ENCODE peak calls at places on chromosomes 3 and 15, in ten cellular contexts. One of them, this sample, is unnamed.

GRCh38 chr3:5058463-5058862 is 63.6 kb upstream of the ARL8B start:
- DNase-seq in epithelial cell of esophagus: no peak
- DNase-seq in IMR-90: peak
- DNase-seq in AG04450: no peak
- DNase-seq in keratinocyte: no peak
- DNase-seq in CD4-positive, CD25-positive, alpha-beta regulatory T cell: no peak
- DNase-seq in GM23338: no peak
- DNase-seq in cardiac fibroblast: peak
- DNase-seq in left ventricle myocardium inferior: no peak
- DNase-seq in dorsolateral prefrontal cortex: no peak
- DNase-seq in this sample: peak

GRCh38 chr3:65732060-65732933 is 306.4 kb downstream of the MAGI1 start:
- DNase-seq in CD4-positive, CD25-positive, alpha-beta regulatory T cell: peak
- DNase-seq in keratinocyte: peak
- DNase-seq in cardiac fibroblast: peak
- DNase-seq in left ventricle myocardium inferior: no peak
- DNase-seq in dorsolateral prefrontal cortex: no peak
- DNase-seq in AG04450: peak
- DNase-seq in GM23338: peak
- DNase-seq in IMR-90: peak
- DNase-seq in epithelial cell of esophagus: peak
- DNase-seq in this sample: peak

GRCh38 chr15:63708141-63708772 is 111.1 kb downstream of the FBXL22 start:
- DNase-seq in IMR-90: no peak
- DNase-seq in keratinocyte: no peak
- DNase-seq in dorsolateral prefrontal cortex: no peak
- DNase-seq in left ventricle myocardium inferior: no peak
- DNase-seq in CD4-positive, CD25-positive, alpha-beta regulatory T cell: peak
- DNase-seq in AG04450: no peak
- DNase-seq in GM23338: no peak
- DNase-seq in epithelial cell of esophagus: no peak
- DNase-seq in cardiac fibroblast: peak
- DNase-seq in this sample: no peak

GRCh38 chr3:179513867-179514266 is 48.9 kb upstream of the ACTL6A start:
- DNase-seq in IMR-90: peak
- DNase-seq in cardiac fibroblast: no peak
- DNase-seq in keratinocyte: no peak
- DNase-seq in epithelial cell of esophagus: peak
- DNase-seq in CD4-positive, CD25-positive, alpha-beta regulatory T cell: no peak
- DNase-seq in GM23338: no peak
- DNase-seq in left ventricle myocardium inferior: no peak
- DNase-seq in dorsolateral prefrontal cortex: no peak
- DNase-seq in AG04450: no peak
- DNase-seq in this sample: peak

GRCh38 chr3:178072391-178072790 is 463.8 kb upstream of the KCNMB2 start:
- DNase-seq in GM23338: no peak
- DNase-seq in dorsolateral prefrontal cortex: no peak
- DNase-seq in CD4-positive, CD25-positive, alpha-beta regulatory T cell: no peak
- DNase-seq in keratinocyte: no peak
- DNase-seq in AG04450: no peak
- DNase-seq in epithelial cell of esophagus: no peak
- DNase-seq in IMR-90: peak
- DNase-seq in left ventricle myocardium inferior: no peak
- DNase-seq in cardiac fibroblast: peak
- DNase-seq in this sample: no peak

GRCh38 chr3:98110191-98110908 is 20.2 kb upstream of the OR5H1 start:
- DNase-seq in AG04450: no peak
- DNase-seq in keratinocyte: no peak
- DNase-seq in CD4-positive, CD25-positive, alpha-beta regulatory T cell: no peak
- DNase-seq in left ventricle myocardium inferior: no peak
- DNase-seq in IMR-90: no peak
- DNase-seq in cardiac fibroblast: no peak
- DNase-seq in dorsolateral prefrontal cortex: no peak
- DNase-seq in GM23338: peak
- DNase-seq in epithelial cell of esophagus: no peak
- DNase-seq in this sample: no peak

GRCh38 chr3:150603888-150604319 is 783 bp downstream of the SELENOT start:
- DNase-seq in keratinocyte: no peak
- DNase-seq in CD4-positive, CD25-positive, alpha-beta regulatory T cell: no peak
- DNase-seq in cardiac fibroblast: no peak
- DNase-seq in epithelial cell of esophagus: no peak
- DNase-seq in IMR-90: no peak
- DNase-seq in GM23338: peak
- DNase-seq in dorsolateral prefrontal cortex: no peak
- DNase-seq in AG04450: no peak
- DNase-seq in left ventricle myocardium inferior: no peak
- DNase-seq in this sample: no peak

GRCh38 chr15:88905576-88905975 is 7.6 kb downstream of the MFGE8 start:
- DNase-seq in IMR-90: no peak
- DNase-seq in CD4-positive, CD25-positive, alpha-beta regulatory T cell: no peak
- DNase-seq in dorsolateral prefrontal cortex: no peak
- DNase-seq in left ventricle myocardium inferior: no peak
- DNase-seq in AG04450: no peak
- DNase-seq in epithelial cell of esophagus: no peak
- DNase-seq in keratinocyte: no peak
- DNase-seq in GM23338: no peak
- DNase-seq in cardiac fibroblast: no peak
- DNase-seq in this sample: no peak

GRCh38 chr3:20182206-20182605 is 3.8 kb downstream of the SGO1 start:
- DNase-seq in CD4-positive, CD25-positive, alpha-beta regulatory T cell: no peak
- DNase-seq in GM23338: no peak
- DNase-seq in AG04450: no peak
- DNase-seq in cardiac fibroblast: no peak
- DNase-seq in IMR-90: no peak
- DNase-seq in dorsolateral prefrontal cortex: no peak
- DNase-seq in epithelial cell of esophagus: no peak
- DNase-seq in keratinocyte: no peak
- DNase-seq in left ventricle myocardium inferior: no peak
- DNase-seq in this sample: no peak

GRCh38 chr15:80247320-80247719 is 4.7 kb downstream of the CTXND1 start:
- DNase-seq in AG04450: no peak
- DNase-seq in left ventricle myocardium inferior: no peak
- DNase-seq in epithelial cell of esophagus: no peak
- DNase-seq in keratinocyte: no peak
- DNase-seq in GM23338: no peak
- DNase-seq in CD4-positive, CD25-positive, alpha-beta regulatory T cell: no peak
- DNase-seq in IMR-90: no peak
- DNase-seq in dorsolateral prefrontal cortex: no peak
- DNase-seq in cardiac fibroblast: no peak
- DNase-seq in this sample: no peak

GRCh38 chr3:128950223-128950938 is 43.5 kb downstream of the CFAP92 start:
- DNase-seq in IMR-90: peak
- DNase-seq in dorsolateral prefrontal cortex: no peak
- DNase-seq in epithelial cell of esophagus: peak
- DNase-seq in GM23338: peak
- DNase-seq in left ventricle myocardium inferior: no peak
- DNase-seq in AG04450: no peak
- DNase-seq in CD4-positive, CD25-positive, alpha-beta regulatory T cell: peak
- DNase-seq in cardiac fibroblast: peak
- DNase-seq in keratinocyte: no peak
- DNase-seq in this sample: peak

GRCh38 chr3:167110906-167111305 is 269.2 kb downstream of the ZBBX start:
- DNase-seq in AG04450: no peak
- DNase-seq in cardiac fibroblast: no peak
- DNase-seq in GM23338: peak
- DNase-seq in CD4-positive, CD25-positive, alpha-beta regulatory T cell: no peak
- DNase-seq in left ventricle myocardium inferior: peak
- DNase-seq in dorsolateral prefrontal cortex: no peak
- DNase-seq in epithelial cell of esophagus: peak
- DNase-seq in keratinocyte: no peak
- DNase-seq in IMR-90: no peak
- DNase-seq in this sample: peak

GRCh38 chr3:33141006-33141405 is 27.2 kb downstream of the CRTAP start:
- DNase-seq in keratinocyte: no peak
- DNase-seq in left ventricle myocardium inferior: no peak
- DNase-seq in AG04450: no peak
- DNase-seq in IMR-90: no peak
- DNase-seq in CD4-positive, CD25-positive, alpha-beta regulatory T cell: no peak
- DNase-seq in GM23338: no peak
- DNase-seq in epithelial cell of esophagus: peak
- DNase-seq in dorsolateral prefrontal cortex: no peak
- DNase-seq in cardiac fibroblast: no peak
- DNase-seq in this sample: no peak

GRCh38 chr3:13540332-13540995 is 8.5 kb upstream of the FBLN2 start:
- DNase-seq in epithelial cell of esophagus: no peak
- DNase-seq in CD4-positive, CD25-positive, alpha-beta regulatory T cell: no peak
- DNase-seq in keratinocyte: no peak
- DNase-seq in AG04450: no peak
- DNase-seq in dorsolateral prefrontal cortex: no peak
- DNase-seq in left ventricle myocardium inferior: peak
- DNase-seq in GM23338: no peak
- DNase-seq in IMR-90: no peak
- DNase-seq in cardiac fibroblast: no peak
- DNase-seq in this sample: no peak

GRCh38 chr3:15525790-15526189 is 4.3 kb upstream of the COLQ start:
- DNase-seq in IMR-90: no peak
- DNase-seq in dorsolateral prefrontal cortex: no peak
- DNase-seq in GM23338: no peak
- DNase-seq in cardiac fibroblast: no peak
- DNase-seq in epithelial cell of esophagus: no peak
- DNase-seq in AG04450: no peak
- DNase-seq in keratinocyte: no peak
- DNase-seq in left ventricle myocardium inferior: no peak
- DNase-seq in CD4-positive, CD25-positive, alpha-beta regulatory T cell: no peak
- DNase-seq in this sample: no peak

GRCh38 chr3:4709336-4709735 is 216.2 kb downstream of the ITPR1 start:
- DNase-seq in cardiac fibroblast: no peak
- DNase-seq in IMR-90: peak
- DNase-seq in GM23338: no peak
- DNase-seq in left ventricle myocardium inferior: no peak
- DNase-seq in AG04450: no peak
- DNase-seq in dorsolateral prefrontal cortex: no peak
- DNase-seq in epithelial cell of esophagus: peak
- DNase-seq in CD4-positive, CD25-positive, alpha-beta regulatory T cell: no peak
- DNase-seq in keratinocyte: no peak
- DNase-seq in this sample: peak

DNA sequence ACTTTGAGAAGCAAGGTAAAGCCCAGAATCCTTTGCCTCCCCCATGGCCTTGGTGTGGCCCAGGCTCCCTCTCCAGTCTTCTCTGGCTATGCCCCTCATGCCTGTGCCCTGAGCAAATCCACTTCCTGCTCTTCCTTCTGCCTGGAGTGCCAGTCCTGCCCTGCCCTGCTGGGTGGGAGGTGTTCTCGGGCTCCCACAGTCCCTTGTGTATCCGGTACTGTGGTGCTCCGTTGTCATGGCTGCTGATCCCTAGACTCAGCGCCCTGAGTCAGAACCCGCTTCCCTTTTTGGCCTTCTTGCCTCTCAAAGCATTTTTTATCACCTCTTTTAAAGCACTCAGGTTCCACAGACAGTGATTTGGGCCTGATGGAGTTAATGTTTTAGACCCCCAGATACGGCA is 29.4 kb upstream of the ADAMTS7 start:
- DNase-seq in CD4-positive, CD25-positive, alpha-beta regulatory T cell: no peak
- DNase-seq in IMR-90: no peak
- DNase-seq in GM23338: no peak
- DNase-seq in left ventricle myocardium inferior: no peak
- DNase-seq in keratinocyte: no peak
- DNase-seq in dorsolateral prefrontal cortex: no peak
- DNase-seq in cardiac fibroblast: no peak
- DNase-seq in epithelial cell of esophagus: peak
- DNase-seq in AG04450: no peak
- DNase-seq in this sample: peak
- H3K4me3 ChIP-seq in CD4-positive, CD25-positive, alpha-beta regulatory T cell: no peak
- H3K4me3 ChIP-seq in IMR-90: no peak
- H3K4me3 ChIP-seq in GM23338: no peak
- H3K4me3 ChIP-seq in left ventricle myocardium inferior: no peak
- H3K4me3 ChIP-seq in keratinocyte: no peak
- H3K4me3 ChIP-seq in dorsolateral prefrontal cortex: no peak
- H3K4me3 ChIP-seq in cardiac fibroblast: no peak
- H3K4me3 ChIP-seq in epithelial cell of esophagus: no peak
- H3K4me3 ChIP-seq in AG04450: no peak
- H3K4me3 ChIP-seq in this sample: no peak

GRCh38 chr15:78831229-78832207 is 20.3 kb upstream of the ADAMTS7 start:
- DNase-seq in left ventricle myocardium inferior: no peak
- DNase-seq in IMR-90: no peak
- DNase-seq in epithelial cell of esophagus: no peak
- DNase-seq in GM23338: peak
- DNase-seq in keratinocyte: no peak
- DNase-seq in CD4-positive, CD25-positive, alpha-beta regulatory T cell: no peak
- DNase-seq in dorsolateral prefrontal cortex: no peak
- DNase-seq in AG04450: no peak
- DNase-seq in cardiac fibroblast: no peak
- DNase-seq in this sample: no peak
- H3K4me3 ChIP-seq in left ventricle myocardium inferior: peak
- H3K4me3 ChIP-seq in IMR-90: no peak
- H3K4me3 ChIP-seq in epithelial cell of esophagus: no peak
- H3K4me3 ChIP-seq in GM23338: peak
- H3K4me3 ChIP-seq in keratinocyte: no peak
- H3K4me3 ChIP-seq in CD4-positive, CD25-positive, alpha-beta regulatory T cell: no peak
- H3K4me3 ChIP-seq in dorsolateral prefrontal cortex: no peak
- H3K4me3 ChIP-seq in AG04450: no peak
- H3K4me3 ChIP-seq in cardiac fibroblast: no peak
- H3K4me3 ChIP-seq in this sample: no peak

DNA sequence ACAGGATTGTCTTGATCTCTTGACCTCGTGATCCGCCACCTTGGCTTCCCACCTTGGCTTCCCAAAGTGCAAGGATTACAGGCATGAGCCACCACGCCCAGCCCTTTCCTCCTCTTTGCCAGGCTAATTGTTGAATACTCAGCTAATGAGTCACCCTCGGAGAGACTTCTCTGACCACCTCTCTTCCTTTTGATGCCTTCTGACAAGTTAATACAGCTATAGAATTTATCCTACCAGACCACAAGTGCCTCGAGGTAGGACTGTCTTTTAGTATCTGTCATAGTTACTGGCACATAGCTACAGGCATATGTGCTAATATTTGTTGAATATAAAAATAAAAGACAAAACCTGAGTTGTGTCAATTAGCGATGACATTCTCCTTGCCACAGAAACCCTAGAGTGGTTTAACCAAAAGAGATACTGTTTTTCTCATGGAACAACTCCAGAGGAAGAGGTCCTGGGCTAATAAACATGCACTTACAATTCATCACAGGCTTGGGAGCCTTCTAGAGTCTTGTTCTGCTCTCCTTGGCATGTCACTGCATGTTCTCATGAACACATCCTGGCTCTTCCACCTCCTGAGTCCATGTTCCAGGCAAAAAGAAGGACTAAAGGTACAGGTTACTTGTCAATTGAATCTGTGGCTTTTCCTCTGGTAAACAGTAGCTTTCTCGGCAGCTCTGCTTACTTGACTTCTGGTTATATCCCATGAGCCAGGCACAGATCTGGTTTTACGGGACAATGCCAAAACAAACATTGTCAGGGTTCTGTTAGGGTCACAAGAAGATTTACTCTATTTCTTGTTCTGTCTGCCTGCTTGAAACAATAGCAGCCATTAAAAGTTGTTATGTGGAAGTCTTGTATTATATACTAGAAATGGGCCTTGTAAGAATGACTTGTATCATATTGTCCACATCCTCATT is 332.3 kb downstream of the THSD4 start:
- DNase-seq in dorsolateral prefrontal cortex: no peak
- DNase-seq in left ventricle myocardium inferior: no peak
- DNase-seq in AG04450: no peak
- DNase-seq in epithelial cell of esophagus: peak
- DNase-seq in cardiac fibroblast: peak
- DNase-seq in GM23338: no peak
- DNase-seq in IMR-90: peak
- DNase-seq in keratinocyte: peak
- DNase-seq in CD4-positive, CD25-positive, alpha-beta regulatory T cell: no peak
- DNase-seq in this sample: peak
- H3K4me3 ChIP-seq in dorsolateral prefrontal cortex: no peak
- H3K4me3 ChIP-seq in left ventricle myocardium inferior: no peak
- H3K4me3 ChIP-seq in AG04450: no peak
- H3K4me3 ChIP-seq in epithelial cell of esophagus: peak
- H3K4me3 ChIP-seq in cardiac fibroblast: no peak
- H3K4me3 ChIP-seq in GM23338: no peak
- H3K4me3 ChIP-seq in IMR-90: no peak
- H3K4me3 ChIP-seq in keratinocyte: peak
- H3K4me3 ChIP-seq in CD4-positive, CD25-positive, alpha-beta regulatory T cell: no peak
- H3K4me3 ChIP-seq in this sample: no peak

GRCh38 chr3:57959407-57960173 is 48.6 kb upstream of the FLNB start:
- DNase-seq in GM23338: peak
- DNase-seq in epithelial cell of esophagus: peak
- DNase-seq in AG04450: no peak
- DNase-seq in keratinocyte: no peak
- DNase-seq in IMR-90: peak
- DNase-seq in dorsolateral prefrontal cortex: no peak
- DNase-seq in cardiac fibroblast: peak
- DNase-seq in left ventricle myocardium inferior: no peak
- DNase-seq in CD4-positive, CD25-positive, alpha-beta regulatory T cell: no peak
- DNase-seq in this sample: peak
- H3K4me3 ChIP-seq in GM23338: no peak
- H3K4me3 ChIP-seq in epithelial cell of esophagus: no peak
- H3K4me3 ChIP-seq in AG04450: no peak
- H3K4me3 ChIP-seq in keratinocyte: peak
- H3K4me3 ChIP-seq in IMR-90: no peak
- H3K4me3 ChIP-seq in dorsolateral prefrontal cortex: no peak
- H3K4me3 ChIP-seq in cardiac fibroblast: peak
- H3K4me3 ChIP-seq in left ventricle myocardium inferior: peak
- H3K4me3 ChIP-seq in CD4-positive, CD25-positive, alpha-beta regulatory T cell: no peak
- H3K4me3 ChIP-seq in this sample: peak

This sample was measured in fibroblast of mammary gland.